ENCODE peak calls at places on chromosomes 6 and 20, in four cellular contexts. K is K562; V is cardiac muscle cell; A is naive thymus-derived CD4-positive, alpha-beta T cell. H is an unnamed sample.
A peak's percentile ranks its signal among the peaks of the same experiment; 100 is the strongest.

GRCh38 chr6:24854077-24854670 is 55.5 kb upstream of the ARMH2 start:
- DNase-seq in A (no peak), K (no peak), V (no peak), H (no peak)

GRCh38 chr6:109263873-109264700 is 118.2 kb downstream of the CD164 start:
- DNase-seq in K (no peak), A (no peak), V (no peak), H (no peak)

GRCh38 chr6:79546186-79546585 is 9.0 kb upstream of the LCA5 start:
- DNase-seq in A (no peak), K (no peak), V (peak; percentile 43), H (no peak)

GRCh38 chr6:55953384-55953783 is 78.0 kb upstream of the BMP5 start:
- DNase-seq in A (no peak), K (no peak), V (peak; percentile 75), H (no peak)

GRCh38 chr6:22106445-22106844 is 190.4 kb downstream of the PRL start:
- DNase-seq in K (no peak), A (no peak), V (no peak), H (no peak)

GRCh38 chr6:158655569-158656450 is 6.0 kb downstream of the SYTL3 start:
- DNase-seq in K (no peak), A (no peak), V (peak; percentile 18), H (no peak)

GRCh38 chr6:158337332-158337731 is 25.1 kb downstream of the TULP4 start:
- DNase-seq in V (no peak), K (no peak), A (no peak), H (no peak)

GRCh38 chr6:28923318-28924102 is at the start of gene TRIM27:
- DNase-seq in V (peak; percentile 89), A (peak; percentile 82), K (peak; percentile 91), H (peak; percentile 82)

GRCh38 chr20:50229156-50229605 is 38.6 kb downstream of the CEBPB start:
- DNase-seq in V (no peak), A (no peak), K (no peak), H (no peak)

GRCh38 chr20:58481541-58482021 is 33.6 kb downstream of the APCDD1L start:
- DNase-seq in K (peak; percentile 82), V (peak; percentile 69), A (peak; percentile 56), H (peak; percentile 64)

GRCh38 chr6:32244270-32244669 is 20.4 kb upstream of the NOTCH4 start:
- DNase-seq in V (peak; percentile 44), K (no peak), A (no peak), H (no peak)

GRCh38 chr20:63641146-63641791 is 12.0 kb downstream of the STMN3 start:
- DNase-seq in V (peak; percentile 45), A (peak; percentile 66), K (no peak), H (no peak)

GRCh38 chr6:36668601-36669390 is 9.7 kb upstream of the CDKN1A start:
- DNase-seq in K (no peak), A (no peak), V (no peak), H (no peak)

GRCh38 chr20:63219866-63220521 is 4.1 kb upstream of the YTHDF1 start:
- DNase-seq in A (no peak), K (no peak), V (no peak), H (no peak)

GRCh38 chr20:60586417-60587105 is 628.3 kb downstream of the CDH26 start:
- DNase-seq in A (no peak), V (no peak), K (no peak), H (no peak)

GRCh38 chr20:37346526-37347346 is 796 bp downstream of the SRC start:
- DNase-seq in V (peak; percentile 4), A (no peak), K (peak; percentile 9), H (peak; percentile 38)

GRCh38 chr20:46530640-46531039 is 17.3 kb upstream of the ZNF334 start:
- DNase-seq in V (no peak), K (no peak), A (no peak), H (no peak)

GRCh38 chr6:46015119-46015968 is at the start of gene CLIC5:
- DNase-seq in A (peak; percentile 25), V (no peak), K (no peak), H (no peak)

GRCh38 chr6:13404115-13404891 is 76.0 kb upstream of the TBC1D7 start:
- DNase-seq in K (no peak), V (peak; percentile 74), A (no peak), H (no peak)

GRCh38 chr6:136235233-136235564 is 14.9 kb downstream of the MTFR2 start:
- DNase-seq in A (no peak), V (no peak), K (no peak), H (no peak)

GRCh38 chr20:25480797-25481196 is 73.3 kb downstream of the GINS1 start:
- DNase-seq in V (no peak), K (no peak), A (no peak), H (no peak)

GRCh38 chr6:9481292-9482029 is 933.4 kb downstream of the TFAP2A start:
- DNase-seq in V (no peak), A (no peak), K (no peak), H (no peak)

GRCh38 chr6:69290116-69290515 is 506.7 kb downstream of the LMBRD1 start:
- DNase-seq in A (no peak), V (no peak), K (no peak), H (no peak)

GRCh38 chr20:34294563-34294962 is 8.6 kb downstream of the AHCY start:
- DNase-seq in V (no peak), A (no peak), K (no peak), H (no peak)
- H3K36me3 ChIP-seq in V (peaks cover 41% of the 10 kb centered on the region), A (peaks cover 54% of the 10 kb centered on the region), K (peaks cover 85% of the 10 kb centered on the region), H (peaks cover 87% of the 10 kb centered on the region)

GRCh38 chr6:169132361-169132895 is 121.2 kb downstream of the THBS2 start:
- DNase-seq in V (no peak), K (no peak), A (no peak), H (no peak)

GRCh38 chr6:169130111-169130510 is 123.5 kb downstream of the THBS2 start:
- DNase-seq in K (no peak), A (no peak), V (no peak), H (no peak)

GRCh38 chr6:169131356-169131755 is 122.3 kb downstream of the THBS2 start:
- DNase-seq in V (no peak), A (no peak), K (no peak), H (no peak)
- H3K36me3 ChIP-seq in V (no peaks in the 10 kb centered on the region), A (no peaks in the 10 kb centered on the region), K (no peaks in the 10 kb centered on the region), H (no peaks in the 10 kb centered on the region)

GRCh38 chr6:53070808-53071207 is 5.6 kb downstream of the FBXO9 start:
- DNase-seq in K (no peak), A (peak; percentile 13), V (no peak), H (no peak)
- H3K36me3 ChIP-seq in K (peaks cover 63% of the 10 kb centered on the region), A (peaks cover 30% of the 10 kb centered on the region), V (peaks cover 23% of the 10 kb centered on the region), H (no peaks in the 10 kb centered on the region)

GRCh38 chr6:35056952-35057351 is 84.2 kb downstream of the TCP11 start:
- DNase-seq in K (no peak), V (no peak), A (no peak), H (no peak)
- H3K36me3 ChIP-seq in K (peaks cover 9% of the 10 kb centered on the region), V (peaks cover 7% of the 10 kb centered on the region), A (peaks cover 34% of the 10 kb centered on the region), H (peaks cover 3% of the 10 kb centered on the region)

DNA sequence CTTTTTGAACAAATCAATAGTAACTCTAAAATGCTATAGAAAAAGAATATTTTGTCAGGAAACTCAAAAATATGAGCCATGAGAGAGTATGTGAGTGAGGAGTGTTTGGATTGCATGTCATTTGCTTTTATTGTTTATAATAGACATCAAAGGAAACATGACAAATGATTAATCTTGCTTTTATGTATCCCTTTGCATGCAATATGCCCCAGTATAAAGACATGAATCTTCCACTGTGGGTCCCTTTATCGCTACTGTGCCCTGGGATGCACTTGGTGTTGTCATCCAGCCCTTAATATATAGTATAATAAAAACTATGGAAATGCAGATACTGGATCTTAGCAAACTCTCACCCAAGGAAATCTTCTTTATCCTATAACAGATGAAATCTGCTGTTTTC is 77.3 kb downstream of the LAMA4 start:
- DNase-seq in K (no peak), V (no peak), A (no peak), H (no peak)
- H3K36me3 ChIP-seq in K (no peaks in the 10 kb centered on the region), V (peaks cover 59% of the 10 kb centered on the region), A (no peaks in the 10 kb centered on the region), H (no peaks in the 10 kb centered on the region)

GRCh38 chr6:106099235-106099537 is 13.1 kb downstream of the PRDM1 start:
- DNase-seq in K (no peak), V (peak; percentile 46), A (no peak), H (no peak)
- H3K36me3 ChIP-seq in K (no peaks in the 10 kb centered on the region), V (no peaks in the 10 kb centered on the region), A (no peaks in the 10 kb centered on the region), H (no peaks in the 10 kb centered on the region)

DNA sequence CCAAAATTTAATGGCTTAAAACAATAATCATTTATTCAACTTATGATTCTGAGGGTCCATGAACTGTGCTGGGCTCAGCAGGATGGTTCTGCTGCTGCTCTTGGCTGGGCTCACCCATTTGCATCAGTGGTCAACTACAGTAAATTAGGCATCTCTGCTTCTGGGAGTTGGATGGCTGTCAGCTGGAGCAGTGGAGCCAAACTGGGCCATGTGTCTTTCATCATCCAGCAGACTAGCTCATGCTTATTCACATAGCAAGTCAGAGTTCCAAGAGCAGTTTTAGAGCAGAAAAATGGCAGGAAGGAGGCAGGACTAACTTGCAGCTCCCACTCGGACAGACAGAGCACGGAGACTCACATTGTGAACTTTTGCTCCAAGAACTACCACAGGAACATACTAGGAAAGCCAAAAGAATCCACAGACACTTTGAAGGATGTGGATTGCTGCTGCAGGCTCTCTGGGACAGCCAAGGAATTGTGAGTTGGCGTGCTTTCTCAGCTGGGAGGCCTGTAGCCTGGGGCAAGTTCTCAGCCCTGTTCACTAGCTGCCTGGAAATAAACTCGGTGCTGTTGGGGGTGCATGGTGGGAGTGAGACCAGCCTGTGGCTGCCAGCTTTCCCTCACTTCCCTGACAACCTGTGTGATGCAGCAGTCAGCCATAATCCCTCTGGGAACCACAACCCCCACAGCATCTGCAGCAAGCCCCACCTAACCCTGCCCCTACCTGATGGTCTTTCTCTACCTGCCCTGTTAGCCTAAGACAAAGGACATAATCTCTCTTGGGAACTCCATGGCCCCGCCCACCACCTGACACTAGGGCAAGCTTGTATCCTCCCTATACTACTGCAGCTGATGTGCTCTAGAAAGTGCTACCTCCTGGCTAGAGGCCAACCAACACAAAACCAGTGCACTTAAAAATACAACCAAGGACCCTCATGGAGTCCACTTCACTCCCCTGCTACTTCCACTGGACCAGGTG is 129.0 kb downstream of the JPH2 start:
- DNase-seq in K (no peak), A (no peak), V (peak; percentile 60), H (no peak)
- H3K36me3 ChIP-seq in K (no peaks in the 10 kb centered on the region), A (no peaks in the 10 kb centered on the region), V (no peaks in the 10 kb centered on the region), H (no peaks in the 10 kb centered on the region)